ENCODE peak calls at places on chromosomes 5 and 9, in four cellular contexts. P is H9, I is IMR-90, O is H1. R is an unnamed sample.

GRCh38 chr9:121088576-121088975 is 13.8 kb downstream of the CNTRL start:
- DNase-seq in I (no peak), O (no peak), P (no peak), R (no peak)

GRCh38 chr9:75084081-75084672 is 3.8 kb downstream of the NMRK1 start:
- DNase-seq in I (no peak), P (no peak), O (no peak), R (peak; percentile 85)

GRCh38 chr5:84383816-84384603 is 670 bp downstream of the EDIL3 start:
- DNase-seq in P (peak; percentile 85), I (peak; percentile 70), O (peak; percentile 84), R (peak; percentile 71)

GRCh38 chr9:18707489-18708210 is 233.7 kb downstream of the ADAMTSL1 start:
- DNase-seq in I (no peak), O (no peak), P (no peak), R (no peak)

GRCh38 chr9:89657765-89658164 is 53.0 kb downstream of the GADD45G start:
- DNase-seq in P (no peak), I (no peak), O (no peak), R (no peak)

GRCh38 chr9:16184964-16185646 is 632.3 kb downstream of the CCDC171 start:
- DNase-seq in P (no peak), O (no peak), I (no peak), R (no peak)

GRCh38 chr5:113217619-113218184 is 217.1 kb downstream of the TSSK1B start:
- DNase-seq in I (no peak), O (no peak), P (no peak), R (no peak)

GRCh38 chr5:66612226-66612625 is 16.0 kb downstream of the MAST4 start:
- DNase-seq in O (no peak), I (no peak), P (no peak), R (no peak)

GRCh38 chr5:149177911-149178565 is 36.7 kb downstream of the ABLIM3 start:
- DNase-seq in P (no peak), O (no peak), I (peak; percentile 54), R (peak; percentile 63)

GRCh38 chr5:35838370-35839042 is 18.2 kb upstream of the IL7R start:
- DNase-seq in P (no peak), O (no peak), I (peak; percentile 23), R (no peak)

GRCh38 chr5:34552129-34552528 is 104.0 kb upstream of the RAI14 start:
- DNase-seq in I (peak; percentile 45), O (no peak), P (peak; percentile 17), R (no peak)

GRCh38 chr9:316382-316965 is 101.8 kb downstream of the DOCK8 start:
- DNase-seq in O (no peak), I (no peak), P (no peak), R (no peak)

GRCh38 chr5:111092062-111092853 is at the start of gene WDR36:
- DNase-seq in O (peak; percentile 93), P (peak; percentile 95), I (peak; percentile 92), R (peak; percentile 97)

DNA sequence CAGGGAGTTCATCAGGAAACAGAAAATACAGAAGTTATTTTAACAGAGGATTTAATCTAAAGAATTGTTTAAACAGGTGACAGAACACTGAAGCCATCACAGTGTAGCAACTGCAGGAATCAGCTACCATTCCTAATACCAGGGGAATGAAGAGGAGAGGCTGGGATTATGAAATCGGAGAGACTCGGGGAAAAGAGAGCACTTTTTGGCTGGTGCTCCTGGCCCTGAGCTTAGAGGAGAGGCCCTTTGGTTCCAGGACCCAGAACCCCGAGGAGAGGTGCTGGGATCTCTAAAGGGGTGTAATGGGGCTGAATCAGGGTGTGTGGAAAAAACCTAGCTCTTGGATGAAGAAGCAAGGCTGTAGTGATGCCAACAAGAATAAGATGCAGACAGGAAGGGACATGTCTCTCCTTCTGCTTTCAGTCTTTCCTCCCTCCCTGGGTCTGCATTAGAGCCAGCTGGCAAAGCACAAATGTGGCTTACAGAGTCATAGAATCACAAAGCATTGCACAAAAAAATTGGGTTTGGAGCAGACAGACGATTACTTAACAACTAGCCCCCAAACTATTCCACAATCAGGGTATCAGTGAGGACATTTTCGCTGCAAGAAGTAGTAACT is 11.6 kb upstream of the SFXN1 start:
- DNase-seq in P (no peak), O (no peak), I (no peak), R (no peak)
- H4K5ac ChIP-seq in P (no peak overlapping the region), O (no peak overlapping the region), I (no peak overlapping the region), R (no peak overlapping the region)

GRCh38 chr5:173455599-173455957 is 127.4 kb upstream of the STC2 start:
- DNase-seq in P (no peak), I (no peak), O (no peak), R (no peak)
- H3K4me2 ChIP-seq in P (no peak overlapping the region), I (no peak overlapping the region), O (no peak overlapping the region), R (no peak overlapping the region)

DNA sequence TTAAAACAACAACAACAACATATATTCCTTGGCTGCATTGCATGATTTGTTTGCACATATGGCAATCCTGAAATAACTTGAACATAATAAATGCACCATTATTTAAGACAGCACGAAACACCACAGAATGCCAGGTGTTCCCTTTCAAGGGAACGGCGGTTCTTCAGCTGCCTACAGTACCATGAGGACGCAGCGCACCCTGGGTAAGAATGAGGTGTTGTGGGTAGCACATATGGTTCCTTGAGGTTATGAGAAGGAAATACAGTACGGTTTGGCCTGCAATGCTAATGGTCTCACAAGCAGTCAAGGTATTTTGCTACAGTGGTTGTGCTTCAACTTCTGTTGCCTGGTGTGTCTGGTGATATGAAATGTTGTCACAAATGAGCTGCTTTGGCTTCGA is 174.8 kb downstream of the SLC12A2 start:
- DNase-seq in I (no peak), O (no peak), P (no peak), R (no peak)
- H4K5ac ChIP-seq in I (no peak overlapping the region), O (no peak overlapping the region), P (no peak overlapping the region), R (no peak overlapping the region)

DNA sequence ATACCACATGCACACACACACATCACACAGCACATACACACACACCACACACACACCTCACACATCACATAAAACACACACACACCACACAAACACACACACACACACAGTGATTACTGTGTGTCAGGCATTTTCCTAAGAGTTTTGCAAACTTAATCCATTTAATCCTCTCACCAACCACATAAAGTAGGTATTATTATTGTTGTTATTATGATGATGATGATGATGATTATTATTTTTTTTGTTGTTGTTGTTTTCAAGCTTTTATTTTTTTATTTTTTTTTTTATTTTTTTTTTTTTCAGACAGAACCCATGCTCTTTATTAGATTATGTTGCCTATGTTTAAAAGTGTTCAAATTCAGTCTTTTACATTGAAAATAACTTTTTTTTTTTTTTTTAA is 31.5 kb downstream of the JADE2 start:
- DNase-seq in O (no peak), P (no peak), I (no peak), R (no peak)
- H3K4me2 ChIP-seq in O (no peak overlapping the region), P (no peak overlapping the region), I (no peak overlapping the region), R (no peak overlapping the region)

DNA sequence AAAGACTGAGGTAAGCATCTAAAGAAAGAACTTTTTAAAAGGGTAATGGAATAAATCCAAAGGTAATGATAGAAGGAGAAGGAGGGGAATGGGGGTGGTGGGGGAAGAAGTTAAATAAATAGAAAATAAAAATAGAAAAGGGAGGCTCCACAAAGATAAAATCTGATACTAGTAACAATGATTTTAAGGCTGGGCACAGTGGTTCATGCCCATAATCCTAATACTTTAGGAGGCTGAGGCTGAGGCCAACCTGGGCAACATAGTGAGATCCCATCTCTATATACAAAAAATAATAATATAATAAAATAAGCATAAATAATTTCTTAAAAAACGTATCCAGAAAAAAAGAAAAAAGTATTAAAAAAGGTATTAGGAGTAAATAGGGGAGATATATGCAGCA is 89.3 kb downstream of the FNBP1 start:
- DNase-seq in P (no peak), I (no peak), O (no peak), R (no peak)
- H4K5ac ChIP-seq in P (no peak overlapping the region), I (no peak overlapping the region), O (no peak overlapping the region), R (no peak overlapping the region)

GRCh38 chr9:137095664-137096517 is 9.1 kb downstream of the MAN1B1 start:
- DNase-seq in P (no peak), I (no peak), O (no peak), R (no peak)
- H3K4me2 ChIP-seq in P (no peak overlapping the region), I (no peak overlapping the region), O (no peak overlapping the region), R (no peak overlapping the region)

DNA sequence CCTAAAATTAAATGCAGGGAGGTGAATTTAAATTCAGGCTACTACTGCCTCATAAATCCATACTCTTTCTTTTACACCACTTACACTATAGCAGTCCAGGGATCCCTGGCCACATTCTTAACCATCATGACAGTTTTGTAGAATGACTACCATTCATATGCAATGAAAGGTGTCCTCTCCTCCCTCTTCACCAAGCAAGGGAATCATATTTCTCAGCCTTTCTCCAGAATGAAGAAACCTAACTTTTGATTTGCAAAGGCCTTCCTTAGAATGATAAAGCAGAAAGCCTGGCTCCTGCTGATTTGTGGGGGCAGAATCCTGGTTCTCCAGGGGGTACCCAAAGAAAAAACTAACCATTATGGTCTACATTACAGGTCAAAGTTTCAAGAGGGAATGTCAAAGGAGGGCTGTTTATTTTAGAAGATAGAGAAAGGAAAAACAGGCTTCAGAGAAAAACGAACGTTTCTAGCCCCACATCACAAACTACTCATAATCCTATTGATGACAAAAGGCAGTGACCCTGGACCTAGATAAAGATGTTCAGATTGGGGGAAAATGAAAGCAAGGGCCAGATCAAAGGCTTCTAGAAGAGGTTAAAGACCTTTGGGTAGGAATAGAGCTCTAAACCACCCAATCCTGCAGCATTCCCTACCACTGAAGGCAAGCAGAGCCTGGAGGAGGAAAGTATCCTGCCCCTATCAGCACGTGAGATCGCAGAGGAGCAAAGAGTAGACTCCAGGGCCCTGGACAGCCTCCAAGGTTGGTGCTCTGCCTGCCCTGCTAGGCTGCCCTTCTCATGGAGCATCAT is 11.5 kb downstream of the WNT8A start:
- DNase-seq in P (peak; percentile 58), O (peak; percentile 55), I (no peak), R (no peak)
- H4K5ac ChIP-seq in P (no peak overlapping the region), O (no peak overlapping the region), I (no peak overlapping the region), R (no peak overlapping the region)

GRCh38 chr9:87973791-87974292 is 491 bp downstream of the CDK20 start:
- DNase-seq in P (no peak), I (no peak), O (peak; percentile 54), R (peak; percentile 53)

GRCh38 chr9:87970602-87971001 is 3.7 kb downstream of the CDK20 start:
- DNase-seq in O (no peak), I (no peak), P (no peak), R (no peak)

GRCh38 chr9:87968155-87968554 is 6.2 kb downstream of the CDK20 start:
- DNase-seq in P (no peak), I (no peak), O (no peak), R (no peak)

GRCh38 chr9:87973122-87973521 is 1.2 kb downstream of the CDK20 start:
- DNase-seq in P (no peak), I (no peak), O (no peak), R (no peak)
- H3K4me2 ChIP-seq in P (no peak overlapping the region), I (no peak overlapping the region), O (peak overlapping the region; percentile 74), R (no peak overlapping the region)

DNA sequence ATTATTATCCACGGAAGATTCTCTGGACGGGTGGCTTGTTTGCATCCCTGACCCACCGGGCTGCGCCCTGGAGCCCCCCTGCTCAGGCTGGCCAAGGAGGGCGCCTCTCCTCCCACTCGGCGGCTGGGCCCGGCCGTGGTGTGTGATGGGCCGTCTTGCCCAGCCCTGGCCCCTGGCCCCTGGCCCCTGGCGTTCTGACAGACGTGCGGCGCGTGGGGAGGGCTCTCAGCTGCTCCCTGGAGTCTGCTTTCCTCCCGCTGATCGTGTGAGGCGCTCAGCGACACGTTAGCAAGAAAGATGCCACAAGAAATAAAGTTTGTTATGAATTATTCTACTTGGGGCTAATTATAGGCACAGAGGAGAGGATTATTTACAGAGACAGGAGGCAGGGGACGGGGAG is 33.3 kb downstream of the UNC5A start:
- DNase-seq in P (no peak), O (no peak), I (no peak), R (no peak)
- H4K5ac ChIP-seq in P (no peak overlapping the region), O (no peak overlapping the region), I (no peak overlapping the region), R (no peak overlapping the region)

R was measured in mesendoderm.